ENCODE peak calls at places on chromosomes 1 and 21, in eight cellular contexts. A is lower lobe of right lung, R is neural progenitor cell, E is substantia nigra, V is Panc1, L is breast epithelium, I is right lobe of liver, C is dorsolateral prefrontal cortex. X is an unnamed sample.
A peak's percentile ranks its signal among the peaks of the same experiment; 100 is the strongest.

GRCh38 chr1:208510192-208510952 is 266.2 kb upstream of the PLXNA2 start:
- DNase-seq in E (no peak), L (peak; percentile 20), V (no peak), C (no peak), R (no peak), A (no peak), I (no peak), X (no peak)

GRCh38 chr1:148161252-148161901 is 9.3 kb upstream of the NBPF11 start:
- DNase-seq in V (no peak), E (no peak), I (peak; percentile 46), C (no peak), R (no peak), A (no peak), L (no peak), X (no peak)

GRCh38 chr1:153345187-153346066 is 3.2 kb downstream of the PGLYRP4 start:
- DNase-seq in A (no peak), V (no peak), E (no peak), R (no peak), C (no peak), L (no peak), I (no peak), X (no peak)

GRCh38 chr1:199073166-199073565 is 434.3 kb downstream of the PTPRC start:
- DNase-seq in R (no peak), A (no peak), L (no peak), V (no peak), I (no peak), C (no peak), E (no peak), X (no peak)

GRCh38 chr1:54743416-54743815 is 20.9 kb downstream of the PARS2 start:
- DNase-seq in R (no peak), L (no peak), C (no peak), V (no peak), E (no peak), I (no peak), A (no peak), X (no peak)

GRCh38 chr1:67686272-67687197 is 1.5 kb downstream of the GADD45A start:
- DNase-seq in L (peak; percentile 86), V (peak; percentile 93), I (peak; percentile 76), R (peak; percentile 83), E (peak; percentile 25), A (peak; percentile 75), C (peak; percentile 71), X (peak; percentile 41)

GRCh38 chr1:2345297-2346075 is 45.9 kb downstream of the MORN1 start:
- DNase-seq in L (no peak), E (no peak), A (peak; percentile 27), C (peak; percentile 32), R (no peak), I (peak; percentile 10), V (no peak), X (no peak)

GRCh38 chr1:188888387-188888786 is 1589.3 kb downstream of the BRINP3 start:
- DNase-seq in L (no peak), V (no peak), A (no peak), C (no peak), R (no peak), E (no peak), I (no peak), X (no peak)

GRCh38 chr1:207885129-207886032 is 25.5 kb downstream of the CD34 start:
- DNase-seq in I (peak; percentile 80), V (peak; percentile 43), C (peak; percentile 81), E (peak; percentile 69), L (peak; percentile 64), A (peak; percentile 88), R (peak; percentile 91), X (peak; percentile 40)

GRCh38 chr1:115679141-115679611 is 37.4 kb downstream of the VANGL1 start:
- DNase-seq in R (no peak), C (no peak), A (no peak), I (no peak), V (no peak), L (no peak), E (no peak), X (no peak)

GRCh38 chr1:115596080-115596795 is 45.5 kb upstream of the VANGL1 start:
- DNase-seq in C (no peak), I (no peak), L (no peak), A (no peak), E (no peak), V (no peak), R (no peak), X (no peak)

GRCh38 chr1:2404142-2404889 is 8.0 kb downstream of the PEX10 start:
- DNase-seq in I (no peak), L (no peak), C (no peak), A (no peak), R (no peak), E (no peak), V (no peak), X (no peak)

GRCh38 chr1:63772876-63773275 is 941 bp upstream of the ROR1 start:
- DNase-seq in L (no peak), V (no peak), I (no peak), A (no peak), C (no peak), E (no peak), R (no peak), X (no peak)

GRCh38 chr1:85659174-85659573 is 49.1 kb downstream of the ZNHIT6 start:
- DNase-seq in L (no peak), V (no peak), A (no peak), I (no peak), E (no peak), R (no peak), C (no peak), X (no peak)

GRCh38 chr1:41918450-41919043 is at the start of gene HIVEP3:
- DNase-seq in I (no peak), V (no peak), R (peak; percentile 68), A (no peak), E (no peak), L (no peak), C (no peak), X (no peak)

GRCh38 chr1:2194319-2194897 is at the start of gene FAAP20:
- DNase-seq in A (no peak), L (no peak), I (peak; percentile 78), R (peak; percentile 88), V (no peak), C (no peak), E (peak; percentile 84), X (peak; percentile 79)

GRCh38 chr1:31981976-31982375 is 31.7 kb upstream of the KHDRBS1 start:
- DNase-seq in E (no peak), V (no peak), A (no peak), R (no peak), C (no peak), L (no peak), I (no peak), X (no peak)

GRCh38 chr21:31803039-31804007 is 69.5 kb upstream of the HUNK start:
- DNase-seq in L (no peak), I (no peak), A (peak; percentile 55), C (no peak), E (no peak), V (no peak), R (no peak), X (no peak)

GRCh38 chr1:195939844-195940243 is 668.4 kb downstream of the KCNT2 start:
- DNase-seq in A (no peak), V (no peak), L (no peak), E (no peak), I (no peak), C (no peak), R (peak; percentile 69), X (no peak)

GRCh38 chr1:34362949-34363348 is 186.2 kb downstream of the C1orf94 start:
- DNase-seq in E (no peak), A (no peak), C (no peak), L (no peak), I (no peak), V (no peak), R (no peak), X (no peak)

GRCh38 chr1:117832453-117832852 is 97.0 kb downstream of the GDAP2 start:
- DNase-seq in C (no peak), E (no peak), L (no peak), I (no peak), R (no peak), V (no peak), A (no peak), X (no peak)

GRCh38 chr1:53025034-53025777 is 36.8 kb upstream of the PODN start:
- DNase-seq in L (no peak), E (no peak), R (peak; percentile 26), C (no peak), A (no peak), V (no peak), I (peak; percentile 34), X (no peak)

DNA sequence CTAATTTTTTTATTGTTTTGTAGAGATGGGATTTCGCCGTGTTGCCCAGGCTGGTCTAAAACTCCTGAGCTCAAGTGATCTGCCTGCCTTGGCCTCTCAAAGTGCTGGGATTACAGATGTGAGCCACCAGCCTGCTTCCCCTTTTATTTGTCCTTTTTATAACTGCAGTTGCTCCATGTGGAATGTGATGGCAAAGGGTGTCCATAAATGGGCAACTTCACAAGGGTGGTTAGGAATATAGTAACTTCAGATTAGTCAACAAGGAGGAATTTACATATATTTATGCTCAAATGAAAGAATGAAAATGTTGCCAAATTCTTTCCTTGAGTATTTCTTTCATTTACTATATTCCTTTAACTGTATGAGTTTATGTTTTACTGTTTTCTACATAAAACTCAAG is 182.9 kb downstream of the BACH1 start:
- DNase-seq in R (no peak), I (no peak), C (no peak), L (no peak), A (no peak), E (no peak), V (no peak), X (no peak)
- H3K27ac ChIP-seq in R (no peak overlapping the region), I (no peak overlapping the region), C (no peak overlapping the region), L (no peak overlapping the region), A (no peak overlapping the region), E (no peak overlapping the region), V (no peak overlapping the region), X (no peak overlapping the region)

GRCh38 chr1:211732276-211732571 is 56.8 kb upstream of the NEK2 start:
- DNase-seq in V (no peak), E (no peak), A (no peak), C (no peak), I (no peak), L (no peak), R (no peak), X (no peak)
- H3K27ac ChIP-seq in V (peak overlapping the region; percentile 70), E (peak overlapping the region; percentile 91), A (no peak overlapping the region), C (peak overlapping the region; percentile 100), I (no peak overlapping the region), L (no peak overlapping the region), R (no peak overlapping the region), X (peak overlapping the region; percentile 84)

DNA sequence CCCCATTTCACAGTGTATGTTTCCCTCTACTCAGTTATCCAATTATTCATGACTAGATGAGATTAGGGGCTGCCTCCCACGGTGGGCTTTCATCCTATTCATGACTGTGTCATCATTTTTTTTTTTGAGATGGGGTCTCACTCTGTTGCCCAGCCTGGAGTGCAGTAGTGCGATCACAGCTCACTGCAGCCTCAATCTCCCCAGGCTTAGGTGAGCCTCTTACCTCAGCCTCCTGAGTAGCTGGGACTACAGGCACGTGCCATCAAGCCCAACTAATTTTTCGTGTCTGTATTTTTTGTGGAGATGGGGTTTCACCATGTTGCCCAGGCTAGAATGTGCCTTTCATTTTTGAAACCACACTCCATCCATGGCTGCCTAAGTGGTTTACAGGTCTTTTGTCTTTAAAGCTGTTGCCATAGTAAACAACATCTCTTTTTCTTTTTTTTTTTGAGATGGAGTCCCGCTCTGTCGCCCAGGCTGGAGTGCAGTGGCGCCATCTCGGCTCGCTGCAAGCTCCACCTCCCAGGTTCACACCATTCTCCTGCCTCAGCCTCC is 60.0 kb downstream of the PIK3CD start:
- DNase-seq in L (no peak), V (no peak), C (no peak), R (no peak), I (no peak), A (no peak), E (no peak), X (no peak)
- H3K27ac ChIP-seq in L (no peak overlapping the region), V (no peak overlapping the region), C (no peak overlapping the region), R (no peak overlapping the region), I (no peak overlapping the region), A (no peak overlapping the region), E (no peak overlapping the region), X (no peak overlapping the region)

GRCh38 chr1:173603056-173603591 is at the start of gene SLC9C2:
- DNase-seq in R (no peak), I (no peak), E (no peak), A (no peak), L (no peak), C (no peak), V (no peak), X (no peak)
- H3K27ac ChIP-seq in R (no peak within 1 kb of the TSS), I (no peak within 1 kb of the TSS), E (no peak within 1 kb of the TSS), A (peak within 1 kb of the TSS; percentile 78), L (no peak within 1 kb of the TSS), C (no peak within 1 kb of the TSS), V (no peak within 1 kb of the TSS), X (no peak within 1 kb of the TSS)